ENCODE peak calls at places on chromosomes 7 and 10, in eight cellular contexts. One of them, this sample, is unnamed.

GRCh38 chr10:9301148-9301547 is 1246.7 kb downstream of the GATA3 start:
- DNase-seq in heart left ventricle: no peak
- DNase-seq in PC-3: peak; percentile 28
- DNase-seq in neural progenitor cell: no peak
- DNase-seq in colonic mucosa: no peak
- DNase-seq in psoas muscle: no peak
- DNase-seq in CD8-positive, alpha-beta memory T cell: no peak
- DNase-seq in Peyer's patch: no peak
- DNase-seq in this sample: no peak

GRCh38 chr10:42680267-42680666 is 41.9 kb upstream of the ZNF33B start:
- DNase-seq in heart left ventricle: no peak
- DNase-seq in PC-3: no peak
- DNase-seq in neural progenitor cell: no peak
- DNase-seq in colonic mucosa: no peak
- DNase-seq in psoas muscle: no peak
- DNase-seq in CD8-positive, alpha-beta memory T cell: no peak
- DNase-seq in Peyer's patch: no peak
- DNase-seq in this sample: no peak

GRCh38 chr10:43120948-43121290 is 17.3 kb upstream of the CSGALNACT2 start:
- DNase-seq in heart left ventricle: peak; percentile 50
- DNase-seq in PC-3: no peak
- DNase-seq in neural progenitor cell: no peak
- DNase-seq in colonic mucosa: no peak
- DNase-seq in psoas muscle: peak; percentile 50
- DNase-seq in CD8-positive, alpha-beta memory T cell: no peak
- DNase-seq in Peyer's patch: peak; percentile 56
- DNase-seq in this sample: no peak

GRCh38 chr10:43196981-43197833 is 59.0 kb downstream of the CSGALNACT2 start:
- DNase-seq in heart left ventricle: no peak
- DNase-seq in PC-3: no peak
- DNase-seq in neural progenitor cell: no peak
- DNase-seq in colonic mucosa: no peak
- DNase-seq in psoas muscle: peak; percentile 48
- DNase-seq in CD8-positive, alpha-beta memory T cell: no peak
- DNase-seq in Peyer's patch: peak; percentile 34
- DNase-seq in this sample: peak; percentile 8

GRCh38 chr7:75596727-75597614 is 104.9 kb downstream of the SPDYE5 start:
- DNase-seq in heart left ventricle: no peak
- DNase-seq in PC-3: peak; percentile 75
- DNase-seq in neural progenitor cell: no peak
- DNase-seq in colonic mucosa: no peak
- DNase-seq in psoas muscle: no peak
- DNase-seq in CD8-positive, alpha-beta memory T cell: no peak
- DNase-seq in Peyer's patch: no peak
- DNase-seq in this sample: no peak

GRCh38 chr7:91270372-91270771 is 6.1 kb downstream of the FZD1 start:
- DNase-seq in heart left ventricle: peak; percentile 27
- DNase-seq in PC-3: no peak
- DNase-seq in neural progenitor cell: no peak
- DNase-seq in colonic mucosa: no peak
- DNase-seq in psoas muscle: no peak
- DNase-seq in CD8-positive, alpha-beta memory T cell: no peak
- DNase-seq in Peyer's patch: no peak
- DNase-seq in this sample: no peak

GRCh38 chr10:103757531-103758293 is 97.7 kb downstream of the SH3PXD2A start:
- DNase-seq in heart left ventricle: peak; percentile 75
- DNase-seq in PC-3: peak; percentile 73
- DNase-seq in neural progenitor cell: no peak
- DNase-seq in colonic mucosa: peak; percentile 37
- DNase-seq in psoas muscle: peak; percentile 75
- DNase-seq in CD8-positive, alpha-beta memory T cell: peak; percentile 15
- DNase-seq in Peyer's patch: no peak
- DNase-seq in this sample: no peak

GRCh38 chr10:14349081-14349480 is 18.4 kb upstream of the FRMD4A start:
- DNase-seq in heart left ventricle: no peak
- DNase-seq in PC-3: no peak
- DNase-seq in neural progenitor cell: no peak
- DNase-seq in colonic mucosa: no peak
- DNase-seq in psoas muscle: no peak
- DNase-seq in CD8-positive, alpha-beta memory T cell: no peak
- DNase-seq in Peyer's patch: no peak
- DNase-seq in this sample: no peak

GRCh38 chr7:130149575-130150139 is 55.5 kb downstream of the TMEM209 start:
- DNase-seq in heart left ventricle: no peak
- DNase-seq in PC-3: no peak
- DNase-seq in neural progenitor cell: no peak
- DNase-seq in colonic mucosa: peak; percentile 49
- DNase-seq in psoas muscle: no peak
- DNase-seq in CD8-positive, alpha-beta memory T cell: no peak
- DNase-seq in Peyer's patch: peak; percentile 70
- DNase-seq in this sample: no peak

GRCh38 chr7:154676422-154677073 is 326.4 kb downstream of the PAXIP1 start:
- DNase-seq in heart left ventricle: no peak
- DNase-seq in PC-3: no peak
- DNase-seq in neural progenitor cell: no peak
- DNase-seq in colonic mucosa: peak; percentile 82
- DNase-seq in psoas muscle: no peak
- DNase-seq in CD8-positive, alpha-beta memory T cell: no peak
- DNase-seq in Peyer's patch: no peak
- DNase-seq in this sample: no peak

GRCh38 chr10:8416192-8416701 is 361.8 kb downstream of the GATA3 start:
- DNase-seq in heart left ventricle: no peak
- DNase-seq in PC-3: no peak
- DNase-seq in neural progenitor cell: no peak
- DNase-seq in colonic mucosa: no peak
- DNase-seq in psoas muscle: no peak
- DNase-seq in CD8-positive, alpha-beta memory T cell: peak; percentile 41
- DNase-seq in Peyer's patch: no peak
- DNase-seq in this sample: no peak

GRCh38 chr10:44981172-44982113 is 2.8 kb upstream of the DEPP1 start:
- DNase-seq in heart left ventricle: peak; percentile 73
- DNase-seq in PC-3: peak; percentile 92
- DNase-seq in neural progenitor cell: no peak
- DNase-seq in colonic mucosa: no peak
- DNase-seq in psoas muscle: peak; percentile 78
- DNase-seq in CD8-positive, alpha-beta memory T cell: no peak
- DNase-seq in Peyer's patch: peak; percentile 46
- DNase-seq in this sample: peak; percentile 56

GRCh38 chr10:6298428-6298827 is 95.7 kb downstream of the PFKFB3 start:
- DNase-seq in heart left ventricle: no peak
- DNase-seq in PC-3: no peak
- DNase-seq in neural progenitor cell: no peak
- DNase-seq in colonic mucosa: no peak
- DNase-seq in psoas muscle: no peak
- DNase-seq in CD8-positive, alpha-beta memory T cell: no peak
- DNase-seq in Peyer's patch: no peak
- DNase-seq in this sample: no peak

DNA sequence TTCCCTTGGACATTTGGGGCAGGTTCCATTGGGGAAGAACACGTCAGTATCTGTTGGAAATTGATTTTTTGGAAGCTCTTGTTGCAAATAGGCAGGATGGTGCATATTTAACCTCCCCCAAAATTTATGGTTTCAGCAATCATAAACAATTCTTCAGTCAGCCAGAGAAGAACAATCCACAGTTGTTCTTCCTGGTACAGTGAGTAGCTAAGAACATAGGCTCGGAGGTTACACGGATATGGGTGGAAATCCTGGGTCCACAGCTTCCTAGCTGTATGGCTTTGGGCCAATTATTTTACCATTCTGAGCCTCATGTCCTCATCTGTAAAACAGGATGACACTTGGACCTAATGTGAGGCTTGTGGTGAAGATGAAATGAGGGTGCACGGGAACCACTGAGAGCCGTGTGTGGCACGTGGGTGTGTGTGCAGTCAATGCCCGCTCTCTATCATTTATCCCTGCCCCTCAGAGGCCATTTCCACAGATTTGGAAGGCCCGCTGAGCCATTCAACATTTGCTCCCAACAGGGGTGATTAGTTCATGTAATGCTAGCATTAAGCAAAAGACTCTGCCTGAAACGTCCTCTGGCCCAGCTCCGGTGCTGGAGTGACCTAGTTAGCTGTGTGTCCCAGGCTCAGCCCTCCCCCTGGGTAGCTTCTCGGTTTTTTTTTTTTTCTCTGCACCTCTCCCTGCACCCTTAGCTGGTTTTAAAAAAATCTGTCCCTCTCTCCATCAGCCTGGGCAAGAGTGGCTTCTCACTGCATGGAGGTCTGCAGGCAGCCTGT is 9.7 kb downstream of the CAMK1D start:
- DNase-seq in heart left ventricle: peak; percentile 33
- DNase-seq in PC-3: no peak
- DNase-seq in neural progenitor cell: peak; percentile 30
- DNase-seq in colonic mucosa: no peak
- DNase-seq in psoas muscle: peak; percentile 60
- DNase-seq in CD8-positive, alpha-beta memory T cell: no peak
- DNase-seq in Peyer's patch: no peak
- DNase-seq in this sample: peak; percentile 36
- H3K4me1 ChIP-seq in heart left ventricle: no peaks in the 10 kb centered on the region
- H3K4me1 ChIP-seq in PC-3: no peaks in the 10 kb centered on the region
- H3K4me1 ChIP-seq in neural progenitor cell: peaks cover 26% of the 10 kb centered on the region
- H3K4me1 ChIP-seq in colonic mucosa: peaks cover 3% of the 10 kb centered on the region
- H3K4me1 ChIP-seq in psoas muscle: no peaks in the 10 kb centered on the region
- H3K4me1 ChIP-seq in CD8-positive, alpha-beta memory T cell: peaks cover 24% of the 10 kb centered on the region
- H3K4me1 ChIP-seq in Peyer's patch: no peaks in the 10 kb centered on the region
- H3K4me1 ChIP-seq in this sample: no peaks in the 10 kb centered on the region

GRCh38 chr10:79185067-79185774 is 116.5 kb downstream of the ZMIZ1 start:
- DNase-seq in heart left ventricle: no peak
- DNase-seq in PC-3: no peak
- DNase-seq in neural progenitor cell: peak; percentile 62
- DNase-seq in colonic mucosa: no peak
- DNase-seq in psoas muscle: no peak
- DNase-seq in CD8-positive, alpha-beta memory T cell: no peak
- DNase-seq in Peyer's patch: no peak
- DNase-seq in this sample: no peak

GRCh38 chr10:79186742-79187544 is 118.2 kb downstream of the ZMIZ1 start:
- DNase-seq in heart left ventricle: no peak
- DNase-seq in PC-3: no peak
- DNase-seq in neural progenitor cell: no peak
- DNase-seq in colonic mucosa: no peak
- DNase-seq in psoas muscle: no peak
- DNase-seq in CD8-positive, alpha-beta memory T cell: no peak
- DNase-seq in Peyer's patch: no peak
- DNase-seq in this sample: no peak

GRCh38 chr10:79187545-79187940 is 118.8 kb downstream of the ZMIZ1 start:
- DNase-seq in heart left ventricle: no peak
- DNase-seq in PC-3: no peak
- DNase-seq in neural progenitor cell: no peak
- DNase-seq in colonic mucosa: no peak
- DNase-seq in psoas muscle: no peak
- DNase-seq in CD8-positive, alpha-beta memory T cell: no peak
- DNase-seq in Peyer's patch: no peak
- DNase-seq in this sample: no peak

GRCh38 chr10:79184649-79185048 is 115.9 kb downstream of the ZMIZ1 start:
- DNase-seq in heart left ventricle: no peak
- DNase-seq in PC-3: no peak
- DNase-seq in neural progenitor cell: no peak
- DNase-seq in colonic mucosa: no peak
- DNase-seq in psoas muscle: no peak
- DNase-seq in CD8-positive, alpha-beta memory T cell: no peak
- DNase-seq in Peyer's patch: no peak
- DNase-seq in this sample: no peak

DNA sequence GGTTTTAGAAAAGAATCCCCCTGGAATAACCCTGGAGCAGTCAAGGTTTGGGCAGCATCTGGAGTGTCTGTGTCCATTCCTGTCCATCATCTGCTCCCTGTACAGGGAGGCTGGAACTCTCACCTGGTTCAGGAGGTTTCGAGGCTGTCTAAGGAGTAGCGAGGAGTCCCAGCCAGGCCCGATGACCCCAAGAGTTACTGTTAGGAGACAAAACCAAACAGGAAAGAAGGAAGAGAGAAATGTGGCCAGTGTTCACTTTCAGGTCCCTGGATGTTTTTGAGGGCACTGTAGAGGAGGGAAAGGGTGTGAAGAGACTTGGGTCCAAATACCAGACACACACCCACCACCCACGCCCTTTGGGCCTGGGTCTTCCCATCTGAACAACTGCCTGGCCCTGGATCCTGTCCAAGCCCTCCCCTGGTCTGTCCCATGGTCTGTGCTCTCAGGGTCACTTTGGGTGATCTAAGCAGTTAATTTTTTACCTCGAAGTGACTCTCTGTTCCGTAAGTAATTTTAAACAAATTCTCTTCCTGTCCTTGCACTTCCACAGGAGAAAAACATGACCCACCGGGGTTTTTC is 117.1 kb downstream of the ZMIZ1 start:
- DNase-seq in heart left ventricle: no peak
- DNase-seq in PC-3: no peak
- DNase-seq in neural progenitor cell: no peak
- DNase-seq in colonic mucosa: no peak
- DNase-seq in psoas muscle: no peak
- DNase-seq in CD8-positive, alpha-beta memory T cell: no peak
- DNase-seq in Peyer's patch: peak; percentile 59
- DNase-seq in this sample: no peak
- H3K4me1 ChIP-seq in heart left ventricle: peaks cover 97% of the 10 kb centered on the region
- H3K4me1 ChIP-seq in PC-3: peaks cover 42% of the 10 kb centered on the region
- H3K4me1 ChIP-seq in neural progenitor cell: peaks cover 38% of the 10 kb centered on the region
- H3K4me1 ChIP-seq in colonic mucosa: peaks cover 14% of the 10 kb centered on the region
- H3K4me1 ChIP-seq in psoas muscle: peaks cover 42% of the 10 kb centered on the region
- H3K4me1 ChIP-seq in CD8-positive, alpha-beta memory T cell: no peaks in the 10 kb centered on the region
- H3K4me1 ChIP-seq in Peyer's patch: peaks cover 13% of the 10 kb centered on the region
- H3K4me1 ChIP-seq in this sample: peaks cover 32% of the 10 kb centered on the region

DNA sequence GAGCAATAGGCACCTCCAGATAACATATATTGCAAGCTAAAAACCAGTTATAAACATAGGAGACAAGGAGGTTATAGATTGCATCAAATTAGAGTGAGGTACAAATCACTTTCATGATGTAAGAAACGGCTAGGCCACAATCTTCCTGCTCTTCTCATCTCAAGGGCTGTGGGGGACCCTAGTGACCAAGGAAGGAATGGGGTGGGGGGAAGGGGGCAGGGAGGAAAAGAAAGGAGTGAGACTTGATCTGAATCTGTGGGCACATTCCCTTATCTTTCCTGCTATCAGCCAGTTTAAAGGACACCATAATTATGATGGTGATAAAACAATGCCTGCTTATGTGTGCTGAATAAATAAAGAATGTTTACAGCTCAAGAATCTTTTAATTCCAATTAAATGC is 2.5 kb downstream of the SKIDA1 start:
- DNase-seq in heart left ventricle: no peak
- DNase-seq in PC-3: no peak
- DNase-seq in neural progenitor cell: peak; percentile 68
- DNase-seq in colonic mucosa: no peak
- DNase-seq in psoas muscle: no peak
- DNase-seq in CD8-positive, alpha-beta memory T cell: no peak
- DNase-seq in Peyer's patch: no peak
- DNase-seq in this sample: no peak
- H3K4me1 ChIP-seq in heart left ventricle: peaks cover 3% of the 10 kb centered on the region
- H3K4me1 ChIP-seq in PC-3: peaks cover 23% of the 10 kb centered on the region
- H3K4me1 ChIP-seq in neural progenitor cell: peaks cover 51% of the 10 kb centered on the region
- H3K4me1 ChIP-seq in colonic mucosa: no peaks in the 10 kb centered on the region
- H3K4me1 ChIP-seq in psoas muscle: peaks cover 16% of the 10 kb centered on the region
- H3K4me1 ChIP-seq in CD8-positive, alpha-beta memory T cell: peaks cover 34% of the 10 kb centered on the region
- H3K4me1 ChIP-seq in Peyer's patch: no peaks in the 10 kb centered on the region
- H3K4me1 ChIP-seq in this sample: no peaks in the 10 kb centered on the region

DNA sequence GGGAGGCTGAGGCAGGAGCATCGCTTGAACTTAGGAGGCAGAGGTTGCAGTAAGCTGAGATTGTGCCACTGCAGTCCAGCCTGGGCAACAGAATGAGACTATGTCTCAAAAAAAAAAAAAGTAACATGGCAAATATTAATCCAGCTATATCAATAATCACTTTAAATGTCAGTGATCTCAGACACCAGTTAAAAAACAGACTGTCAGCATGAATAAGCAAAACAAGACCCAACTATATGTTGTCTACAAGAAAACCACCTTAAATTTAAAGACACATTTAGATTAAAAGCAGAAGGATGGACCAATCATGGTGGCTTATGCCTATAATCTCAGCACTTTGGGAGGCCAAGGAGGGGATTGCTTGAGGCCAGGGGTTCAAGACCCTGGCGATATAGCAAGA is 8.5 kb upstream of the ATE1 start:
- DNase-seq in heart left ventricle: no peak
- DNase-seq in PC-3: no peak
- DNase-seq in neural progenitor cell: no peak
- DNase-seq in colonic mucosa: no peak
- DNase-seq in psoas muscle: no peak
- DNase-seq in CD8-positive, alpha-beta memory T cell: no peak
- DNase-seq in Peyer's patch: no peak
- DNase-seq in this sample: no peak
- H3K4me1 ChIP-seq in heart left ventricle: no peaks in the 10 kb centered on the region
- H3K4me1 ChIP-seq in PC-3: no peaks in the 10 kb centered on the region
- H3K4me1 ChIP-seq in neural progenitor cell: no peaks in the 10 kb centered on the region
- H3K4me1 ChIP-seq in colonic mucosa: no peaks in the 10 kb centered on the region
- H3K4me1 ChIP-seq in psoas muscle: no peaks in the 10 kb centered on the region
- H3K4me1 ChIP-seq in CD8-positive, alpha-beta memory T cell: no peaks in the 10 kb centered on the region
- H3K4me1 ChIP-seq in Peyer's patch: no peaks in the 10 kb centered on the region
- H3K4me1 ChIP-seq in this sample: no peaks in the 10 kb centered on the region